ENCODE peak calls at places on chromosome 9, in eight cellular contexts. Z is T-helper 2 cell; U is adipocyte; S is sciatic nerve; G is activated CD8-positive, alpha-beta T cell treated with anti-CD3 and anti-CD28 coated beads for 36 hours; W is stomach; D is frontal cortex; R is activated CD4-positive, CD25-positive, alpha-beta regulatory T cell treated with anti-CD3 and anti-CD28 coated beads, Interleukin-2, amount 50 U/mL, for 72 hours. I is an unnamed sample.

GRCh38 chr9:109369285-109369684 is 48.4 kb upstream of the EPB41L4B start:
- DNase-seq in R (no peak), S (no peak), Z (no peak), G (no peak), U (no peak), W (no peak), D (no peak), I (no peak)

GRCh38 chr9:89786650-89787049 is 181.8 kb downstream of the GADD45G start:
- DNase-seq in D (no peak), G (no peak), U (no peak), S (peak; percentile 30), W (peak; percentile 60), Z (no peak), R (no peak), I (no peak)

GRCh38 chr9:16029056-16029615 is 476.3 kb downstream of the CCDC171 start:
- DNase-seq in Z (no peak), W (no peak), S (no peak), U (no peak), G (no peak), D (no peak), R (no peak), I (no peak)

GRCh38 chr9:97891736-97892135 is 30.6 kb downstream of the TRMO start:
- DNase-seq in S (no peak), G (no peak), R (no peak), U (no peak), Z (no peak), D (no peak), W (no peak), I (no peak)

GRCh38 chr9:79623799-79624721 is 52.3 kb downstream of the TLE4 start:
- DNase-seq in D (no peak), U (no peak), G (peak; percentile 78), W (no peak), S (no peak), R (no peak), Z (peak; percentile 76), I (peak; percentile 9)

GRCh38 chr9:8600914-8601680 is 801.5 kb upstream of the DMAC1 start:
- DNase-seq in G (no peak), R (no peak), U (no peak), D (no peak), S (no peak), W (no peak), Z (no peak), I (no peak)

GRCh38 chr9:113844466-113844865 is 31.6 kb upstream of the ZNF618 start:
- DNase-seq in R (no peak), G (no peak), W (no peak), S (no peak), D (no peak), Z (no peak), U (peak; percentile 31), I (no peak)

GRCh38 chr9:111603041-111603440 is 3.6 kb upstream of the PTGR1 start:
- DNase-seq in S (no peak), U (no peak), Z (no peak), G (no peak), R (no peak), W (no peak), D (no peak), I (no peak)

GRCh38 chr9:85647571-85647970 is 94.2 kb downstream of the AGTPBP1 start:
- DNase-seq in W (no peak), R (no peak), U (no peak), Z (no peak), S (no peak), G (no peak), D (no peak), I (no peak)

GRCh38 chr9:16773617-16774016 is 96.9 kb downstream of the BNC2 start:
- DNase-seq in R (no peak), U (no peak), G (no peak), Z (no peak), W (no peak), D (no peak), S (no peak), I (no peak)

GRCh38 chr9:109816490-109816889 is 36.5 kb downstream of the PALM2AKAP2 start:
- DNase-seq in S (peak; percentile 55), R (no peak), U (peak; percentile 92), Z (no peak), D (no peak), G (no peak), W (no peak), I (no peak)

GRCh38 chr9:98318834-98319478 is 63.5 kb upstream of the TBC1D2 start:
- DNase-seq in D (no peak), S (no peak), Z (no peak), R (no peak), W (no peak), G (no peak), U (no peak), I (no peak)

GRCh38 chr9:22693151-22693550 is 246.5 kb downstream of the DMRTA1 start:
- DNase-seq in Z (no peak), G (no peak), S (no peak), W (no peak), U (no peak), R (no peak), D (no peak), I (no peak)

GRCh38 chr9:114856942-114857315 is 51.1 kb upstream of the TNFSF15 start:
- DNase-seq in Z (no peak), S (no peak), U (no peak), D (no peak), G (no peak), R (no peak), W (no peak), I (no peak)

GRCh38 chr9:134709512-134710270 is 68.1 kb downstream of the COL5A1 start:
- DNase-seq in U (peak; percentile 46), W (no peak), R (no peak), D (no peak), G (no peak), Z (no peak), S (no peak), I (no peak)

GRCh38 chr9:111743275-111743674 is 51.5 kb downstream of the SHOC1 start:
- DNase-seq in D (no peak), S (no peak), Z (no peak), W (no peak), R (no peak), G (peak; percentile 67), U (peak; percentile 82), I (no peak)